ENCODE peak calls at places on chromosomes 16 and 17, in ten cellular contexts. S, I, J, Q, B, M, U, D, H and F are unnamed samples.

GRCh38 chr17:6254036-6254435 is 180.9 kb downstream of the AIPL1 start:
- DNase-seq in S (no peak), I (peak), J (no peak), Q (no peak), B (no peak), M (no peak), U (no peak), D (no peak), H (no peak), F (no peak)

GRCh38 chr16:23537390-23537789 is 19.8 kb downstream of the EARS2 start:
- DNase-seq in S (no peak), I (no peak), J (no peak), Q (no peak), B (no peak), M (no peak), U (no peak), D (no peak), H (no peak), F (no peak)

GRCh38 chr17:68054296-68054900 is 18.9 kb downstream of the KPNA2 start:
- DNase-seq in S (no peak), I (no peak), J (peak), Q (no peak), B (no peak), M (peak), U (no peak), D (no peak), H (no peak), F (peak)

GRCh38 chr17:17109231-17109630 is 67.0 kb downstream of the MPRIP start:
- DNase-seq in S (no peak), I (no peak), J (peak), Q (no peak), B (no peak), M (no peak), U (no peak), D (peak), H (no peak), F (no peak)

GRCh38 chr17:75084039-75084660 is 3.6 kb upstream of the SLC16A5 start:
- DNase-seq in S (no peak), I (no peak), J (no peak), Q (no peak), B (no peak), M (no peak), U (peak), D (no peak), H (no peak), F (no peak)

GRCh38 chr17:6496116-6496481 is 51.8 kb downstream of the PIMREG start:
- DNase-seq in S (no peak), I (no peak), J (no peak), Q (no peak), B (no peak), M (no peak), U (no peak), D (no peak), H (peak), F (no peak)

GRCh38 chr16:55003306-55003705 is 72.6 kb downstream of the IRX5 start:
- DNase-seq in S (no peak), I (no peak), J (no peak), Q (no peak), B (no peak), M (no peak), U (no peak), D (no peak), H (no peak), F (no peak)

GRCh38 chr17:41631025-41631889 is 6.9 kb upstream of the KRT17 start:
- DNase-seq in S (no peak), I (no peak), J (no peak), Q (no peak), B (no peak), M (no peak), U (no peak), D (no peak), H (no peak), F (no peak)

GRCh38 chr17:50186661-50187402 is 14.6 kb downstream of the COL1A1 start:
- DNase-seq in S (no peak), I (no peak), J (no peak), Q (no peak), B (no peak), M (peak), U (no peak), D (no peak), H (no peak), F (no peak)

GRCh38 chr17:11539637-11540036 is 58.6 kb upstream of the DNAH9 start:
- DNase-seq in S (no peak), I (no peak), J (no peak), Q (no peak), B (no peak), M (no peak), U (no peak), D (no peak), H (no peak), F (no peak)

GRCh38 chr17:78114831-78115723 is 13.5 kb downstream of the TMC6 start:
- DNase-seq in S (no peak), I (no peak), J (no peak), Q (peak), B (no peak), M (no peak), U (no peak), D (peak), H (peak), F (no peak)

GRCh38 chr17:17591408-17592265 is at the start of gene PEMT:
- DNase-seq in S (peak), I (peak), J (peak), Q (peak), B (peak), M (peak), U (peak), D (peak), H (peak), F (peak)

GRCh38 chr16:563072-563644 is 3.0 kb downstream of the PRR35 start:
- DNase-seq in S (no peak), I (no peak), J (no peak), Q (no peak), B (no peak), M (no peak), U (no peak), D (no peak), H (no peak), F (no peak)

GRCh38 chr17:38729886-38730525 is at the start of gene CISD3:
- DNase-seq in S (no peak), I (no peak), J (peak), Q (peak), B (peak), M (peak), U (peak), D (peak), H (peak), F (peak)

GRCh38 chr16:72291531-72291981 is 119.6 kb upstream of the PMFBP1 start:
- DNase-seq in S (no peak), I (peak), J (no peak), Q (no peak), B (no peak), M (peak), U (no peak), D (no peak), H (no peak), F (no peak)

GRCh38 chr17:14552311-14552710 is 251.4 kb downstream of the HS3ST3B1 start:
- DNase-seq in S (no peak), I (no peak), J (no peak), Q (no peak), B (peak), M (no peak), U (no peak), D (no peak), H (no peak), F (no peak)

GRCh38 chr17:20280051-20280450 is 187.3 kb downstream of the LGALS9B start:
- DNase-seq in S (no peak), I (no peak), J (no peak), Q (no peak), B (no peak), M (no peak), U (no peak), D (no peak), H (no peak), F (no peak)